ENCODE peak calls at places on chromosomes 13 and 19, in four cellular contexts. C, H, K and L are unnamed samples.

GRCh38 chr19:50649433-50650391 is at the start of gene C19orf81:
- DNase-seq in K (no peak), C (no peak), H (peak; percentile 11), L (no peak)

GRCh38 chr19:49809155-49809986 is 3.7 kb downstream of the FUZ start:
- DNase-seq in H (no peak), K (peak; percentile 69), C (peak; percentile 31), L (no peak)

GRCh38 chr19:873084-874019 is 13.9 kb downstream of the CFD start:
- DNase-seq in H (peak; percentile 89), K (no peak), C (peak; percentile 76), L (no peak)

GRCh38 chr13:21671793-21672680 is 1.2 kb downstream of the FGF9 start:
- DNase-seq in C (no peak), K (no peak), H (no peak), L (no peak)

GRCh38 chr13:43822969-43823368 is 36.2 kb upstream of the ENOX1 start:
- DNase-seq in C (no peak), H (no peak), K (no peak), L (no peak)

GRCh38 chr19:43956827-43957226 is 5.8 kb downstream of the ZNF221 start:
- DNase-seq in H (no peak), K (no peak), C (no peak), L (no peak)

GRCh38 chr19:37988758-37989635 is 82.0 kb downstream of the SIPA1L3 start:
- DNase-seq in C (no peak), H (no peak), K (no peak), L (no peak)

GRCh38 chr13:102369303-102369702 is 32.5 kb downstream of the FGF14 start:
- DNase-seq in H (peak; percentile 29), C (no peak), K (no peak), L (no peak)

GRCh38 chr19:18150776-18151624 is 2.0 kb upstream of the PIK3R2 start:
- DNase-seq in K (no peak), H (no peak), C (no peak), L (no peak)

GRCh38 chr19:13841339-13842293 is 35.3 kb upstream of the NANOS3 start:
- DNase-seq in H (peak; percentile 91), C (no peak), K (no peak), L (no peak)

GRCh38 chr13:66933994-66934393 is 296.1 kb downstream of the PCDH9 start:
- DNase-seq in C (peak; percentile 50), H (peak; percentile 76), K (no peak), L (no peak)

GRCh38 chr13:85142351-85142750 is 656.9 kb downstream of the SLITRK6 start:
- DNase-seq in K (no peak), C (no peak), H (no peak), L (no peak)

GRCh38 chr19:28488006-28488405 is 724.9 kb downstream of the UQCRFS1 start:
- DNase-seq in K (no peak), C (no peak), H (no peak), L (no peak)

GRCh38 chr19:28492201-28492600 is 720.8 kb downstream of the UQCRFS1 start:
- DNase-seq in C (no peak), H (no peak), K (no peak), L (no peak)

GRCh38 chr19:28486934-28487333 is 726.0 kb downstream of the UQCRFS1 start:
- DNase-seq in C (no peak), K (no peak), H (no peak), L (no peak)

GRCh38 chr19:28492616-28493015 is 720.3 kb downstream of the UQCRFS1 start:
- DNase-seq in K (no peak), C (no peak), H (no peak), L (no peak)

GRCh38 chr19:28489126-28489660 is 723.8 kb downstream of the UQCRFS1 start:
- DNase-seq in H (no peak), C (no peak), K (no peak), L (no peak)
- TF ChIP-seq CTCF in H (no peak), C (no peak), K (no peak), L (no peak)

GRCh38 chr19:30254214-30254613 is 118.0 kb upstream of the ZNF536 start:
- DNase-seq in C (no peak), H (no peak), K (no peak), L (no peak)

GRCh38 chr19:30256510-30256850 is 115.7 kb upstream of the ZNF536 start:
- DNase-seq in K (no peak), H (no peak), C (no peak), L (no peak)

GRCh38 chr19:30253581-30253996 is 118.6 kb upstream of the ZNF536 start:
- DNase-seq in H (no peak), K (peak; percentile 47), C (peak; percentile 3), L (peak; percentile 50)

GRCh38 chr19:30254789-30255188 is 117.4 kb upstream of the ZNF536 start:
- DNase-seq in C (no peak), H (no peak), K (no peak), L (no peak)

DNA sequence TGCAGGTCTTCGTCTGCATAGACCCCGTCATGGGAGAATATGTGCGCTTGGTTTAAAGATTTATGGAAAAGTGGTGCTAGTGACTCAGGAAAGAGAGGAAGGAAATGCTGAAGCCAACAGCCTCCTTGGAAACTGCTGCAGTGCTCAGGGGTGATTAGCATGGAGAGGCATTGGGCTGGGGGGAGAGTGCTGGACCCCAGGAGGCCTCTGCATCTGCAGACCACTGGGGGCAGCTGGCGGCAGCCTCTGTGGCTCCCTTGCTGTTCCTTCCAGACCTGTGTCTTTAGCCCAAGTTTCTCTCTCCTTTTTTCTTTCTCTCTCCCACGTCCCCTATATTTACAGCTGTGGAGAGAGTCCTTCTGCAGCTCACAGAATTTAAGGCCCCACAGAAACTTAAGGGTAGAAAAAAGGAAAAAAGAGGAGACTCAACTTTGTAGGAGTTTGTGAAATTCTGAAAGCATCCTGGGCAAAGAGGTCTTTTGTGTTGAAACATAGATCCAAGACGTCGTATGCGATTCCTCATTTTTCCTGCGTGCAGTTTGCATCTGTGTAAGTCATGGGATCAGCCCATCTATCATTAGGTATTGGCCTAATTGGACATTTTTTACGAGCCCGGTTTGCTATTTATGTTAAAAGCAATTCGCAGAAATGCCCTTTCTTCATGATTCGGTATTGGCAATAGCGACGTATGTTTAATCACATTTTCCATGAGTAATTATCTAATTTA is 116.2 kb upstream of the ZNF536 start:
- DNase-seq in K (no peak), C (no peak), H (no peak), L (no peak)
- TF ChIP-seq CTCF in K (no peak), C (no peak), H (no peak), L (no peak)

DNA sequence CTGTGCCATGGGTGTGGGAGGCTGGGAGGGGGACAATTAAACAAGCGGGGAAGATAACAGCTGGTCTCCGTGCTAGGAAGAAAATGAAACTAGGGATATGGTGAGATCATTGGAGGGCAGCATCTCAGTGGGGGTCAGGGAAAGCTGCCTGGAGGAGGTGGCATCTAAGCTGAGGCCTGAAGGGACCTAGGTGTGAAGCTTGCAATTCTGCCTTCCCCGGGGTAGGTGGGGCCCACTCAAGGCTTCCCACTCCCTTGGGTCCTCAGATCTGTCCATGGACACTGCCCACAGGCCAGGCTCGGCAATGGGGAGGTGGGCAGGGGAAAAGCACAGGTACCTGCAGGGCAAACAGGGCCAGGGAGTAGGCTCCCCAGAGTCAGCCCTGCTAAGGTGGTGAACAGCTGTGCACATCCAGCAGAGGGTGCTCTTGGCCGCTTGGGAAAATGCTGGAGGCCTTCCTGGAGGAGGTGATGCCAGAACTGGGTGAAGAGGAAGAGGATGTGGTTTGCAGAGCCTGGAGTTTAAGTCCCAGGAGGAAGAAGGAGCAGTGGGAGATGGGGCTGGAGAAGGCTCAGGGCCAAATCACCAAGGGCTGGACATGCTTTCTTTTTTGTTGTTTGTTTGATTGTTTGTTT is 25.7 kb upstream of the CCNE1 start:
- DNase-seq in K (no peak), H (no peak), C (no peak), L (no peak)
- TF ChIP-seq CTCF in K (no peak), H (no peak), C (no peak), L (no peak)

DNA sequence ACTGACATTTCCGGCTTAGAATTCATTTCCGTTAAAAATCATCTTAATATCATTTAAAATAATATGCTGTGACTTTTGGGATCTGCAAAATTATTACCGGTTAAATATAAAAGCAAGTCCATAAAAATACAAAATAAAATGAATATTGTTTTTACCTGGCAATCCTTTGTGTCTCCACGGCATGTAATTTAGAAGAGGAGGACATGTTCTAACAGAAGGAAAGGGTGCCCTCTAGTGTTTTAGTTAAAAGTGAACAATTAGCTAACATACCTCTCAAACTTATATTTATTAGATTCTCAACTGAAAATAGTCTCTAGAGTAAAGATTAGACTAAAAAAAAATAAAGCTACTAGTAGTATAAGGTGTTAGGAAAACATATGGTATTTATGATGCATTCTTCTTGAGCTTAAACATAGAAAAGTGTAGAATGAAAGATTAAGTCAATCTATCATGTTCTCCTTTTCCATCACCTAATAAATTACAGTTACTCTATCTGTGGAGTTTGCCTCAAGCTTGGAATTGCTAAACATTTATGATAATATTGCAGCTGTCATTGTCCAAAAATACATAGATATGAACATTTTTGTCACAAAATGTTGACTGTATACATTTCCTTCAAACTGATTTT is 676.7 kb upstream of the SPRY2 start:
- DNase-seq in C (peak; percentile 26), K (no peak), H (peak; percentile 61), L (peak; percentile 18)
- TF ChIP-seq CTCF in C (peak; percentile 65), K (peak; percentile 76), H (peak; percentile 39), L (peak; percentile 65)

DNA sequence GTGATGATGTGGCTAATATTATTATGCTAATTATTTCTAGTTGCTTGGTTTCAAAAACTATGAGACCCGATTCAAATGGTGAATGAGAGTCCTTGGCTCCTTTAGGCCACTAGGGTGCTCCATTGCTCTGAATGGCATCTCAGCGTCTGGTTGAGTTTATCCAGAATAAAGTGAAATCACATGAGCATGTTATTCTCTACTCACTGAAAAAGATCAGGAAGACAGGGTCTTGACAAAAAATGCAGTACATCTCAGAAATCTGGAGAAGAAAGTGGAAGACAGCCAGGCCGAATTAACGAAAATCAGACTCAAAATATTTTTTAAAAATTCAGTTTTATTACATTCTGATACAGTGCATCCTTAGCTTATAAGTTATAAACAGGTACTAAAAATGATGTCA is 516.2 kb downstream of the MYO16 start:
- DNase-seq in K (no peak), C (peak; percentile 57), H (peak; percentile 72), L (no peak)
- TF ChIP-seq CTCF in K (peak; percentile 66), C (peak; percentile 91), H (peak; percentile 76), L (peak; percentile 71)

GRCh38 chr13:112852392-112852791 is 116.6 kb upstream of the MCF2L start:
- DNase-seq in K (no peak), H (no peak), C (no peak), L (no peak)

GRCh38 chr13:112854321-112854720 is 114.7 kb upstream of the MCF2L start:
- DNase-seq in K (no peak), C (no peak), H (no peak), L (no peak)

GRCh38 chr13:112850273-112850672 is 118.7 kb upstream of the MCF2L start:
- DNase-seq in K (no peak), C (no peak), H (no peak), L (no peak)

GRCh38 chr13:112851107-112852046 is 117.6 kb upstream of the MCF2L start:
- DNase-seq in K (no peak), H (no peak), C (no peak), L (no peak)

DNA sequence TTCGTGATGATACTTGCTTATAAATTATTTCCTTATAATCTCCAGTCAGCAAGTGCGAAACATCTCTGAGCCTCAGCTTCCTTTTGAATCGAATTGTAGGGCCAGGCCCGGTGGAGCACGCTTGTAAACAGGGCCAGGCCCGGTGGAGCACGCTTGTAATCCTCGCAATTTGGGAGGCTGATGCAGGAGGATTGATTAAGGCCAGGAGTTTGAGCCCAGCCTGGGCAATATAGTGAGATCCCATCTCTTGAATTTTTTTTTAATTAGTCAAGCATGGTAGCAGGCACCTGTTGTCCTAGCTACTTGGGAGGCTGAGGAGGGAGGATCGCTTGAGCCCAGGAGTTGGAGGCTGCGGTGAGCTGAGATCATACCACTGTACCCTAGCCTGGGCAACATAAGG is 116.2 kb upstream of the MCF2L start:
- DNase-seq in C (no peak), K (no peak), H (no peak), L (no peak)
- TF ChIP-seq CTCF in C (no peak), K (no peak), H (no peak), L (no peak)